ENCODE peak calls at places on chromosomes 5 and 9, in six cellular contexts. One of them, this sample, is unnamed.

GRCh38 chr5:140220698-140221064 is 45.7 kb downstream of the CYSTM1 start:
- DNase-seq in H1: no peak
- DNase-seq in HepG2: no peak
- DNase-seq in SK-N-SH: no peak
- DNase-seq in HCT116: no peak
- DNase-seq in A549: no peak
- DNase-seq in this sample: no peak

GRCh38 chr9:133844876-133845658 is 106.9 kb upstream of the SARDH start:
- DNase-seq in SK-N-SH: peak
- DNase-seq in HepG2: no peak
- DNase-seq in H1: no peak
- DNase-seq in HCT116: no peak
- DNase-seq in A549: no peak
- DNase-seq in this sample: peak

GRCh38 chr5:147234098-147234824 is 565 bp upstream of the STK32A start:
- DNase-seq in H1: no peak
- DNase-seq in A549: no peak
- DNase-seq in HepG2: no peak
- DNase-seq in HCT116: no peak
- DNase-seq in SK-N-SH: no peak
- DNase-seq in this sample: no peak

GRCh38 chr5:77560677-77561263 is 68.7 kb upstream of the WDR41 start:
- DNase-seq in HepG2: peak
- DNase-seq in SK-N-SH: peak
- DNase-seq in A549: peak
- DNase-seq in HCT116: peak
- DNase-seq in H1: no peak
- DNase-seq in this sample: peak

GRCh38 chr9:36559036-36559695 is 13.5 kb upstream of the MELK start:
- DNase-seq in A549: no peak
- DNase-seq in HepG2: no peak
- DNase-seq in H1: no peak
- DNase-seq in HCT116: no peak
- DNase-seq in SK-N-SH: no peak
- DNase-seq in this sample: no peak

GRCh38 chr5:175381116-175381515 is 62.9 kb downstream of the DRD1 start:
- DNase-seq in HCT116: no peak
- DNase-seq in H1: no peak
- DNase-seq in A549: no peak
- DNase-seq in HepG2: no peak
- DNase-seq in SK-N-SH: no peak
- DNase-seq in this sample: no peak

GRCh38 chr5:98769256-98770157 is 4.0 kb upstream of the RGMB start:
- DNase-seq in A549: peak
- DNase-seq in SK-N-SH: peak
- DNase-seq in HCT116: no peak
- DNase-seq in HepG2: no peak
- DNase-seq in H1: no peak
- DNase-seq in this sample: peak

GRCh38 chr5:102796481-102796880 is 41.4 kb downstream of the PAM start:
- DNase-seq in SK-N-SH: no peak
- DNase-seq in HCT116: no peak
- DNase-seq in HepG2: peak
- DNase-seq in H1: no peak
- DNase-seq in A549: no peak
- DNase-seq in this sample: no peak

GRCh38 chr9:138069731-138070456 is 192.3 kb downstream of the CACNA1B start:
- DNase-seq in A549: no peak
- DNase-seq in HepG2: no peak
- DNase-seq in H1: no peak
- DNase-seq in SK-N-SH: peak
- DNase-seq in HCT116: no peak
- DNase-seq in this sample: no peak

GRCh38 chr5:43422143-43422542 is 10.0 kb upstream of the CCL28 start:
- DNase-seq in HCT116: no peak
- DNase-seq in HepG2: peak
- DNase-seq in SK-N-SH: no peak
- DNase-seq in H1: no peak
- DNase-seq in A549: no peak
- DNase-seq in this sample: no peak

GRCh38 chr5:101292199-101292598 is 389.1 kb upstream of the ST8SIA4 start:
- DNase-seq in SK-N-SH: no peak
- DNase-seq in HCT116: no peak
- DNase-seq in H1: no peak
- DNase-seq in A549: no peak
- DNase-seq in HepG2: no peak
- DNase-seq in this sample: no peak

GRCh38 chr9:133524679-133525228 is at the start of gene MYMK:
- DNase-seq in A549: no peak
- DNase-seq in HepG2: no peak
- DNase-seq in H1: no peak
- DNase-seq in SK-N-SH: no peak
- DNase-seq in HCT116: no peak
- DNase-seq in this sample: no peak

GRCh38 chr5:139655727-139656271 is 7.7 kb downstream of the CXXC5 start:
- DNase-seq in HCT116: no peak
- DNase-seq in SK-N-SH: peak
- DNase-seq in A549: peak
- DNase-seq in HepG2: peak
- DNase-seq in H1: no peak
- DNase-seq in this sample: no peak

GRCh38 chr9:28620011-28620410 is 1046.7 kb upstream of the C9orf72 start:
- DNase-seq in A549: no peak
- DNase-seq in HepG2: no peak
- DNase-seq in HCT116: no peak
- DNase-seq in SK-N-SH: no peak
- DNase-seq in H1: no peak
- DNase-seq in this sample: no peak

GRCh38 chr5:67971223-67971830 is 244.2 kb upstream of the PIK3R1 start:
- DNase-seq in SK-N-SH: no peak
- DNase-seq in HepG2: peak
- DNase-seq in HCT116: no peak
- DNase-seq in A549: no peak
- DNase-seq in H1: no peak
- DNase-seq in this sample: peak

GRCh38 chr5:14136228-14136627 is 6.9 kb upstream of the TRIO start:
- DNase-seq in HepG2: no peak
- DNase-seq in SK-N-SH: no peak
- DNase-seq in A549: no peak
- DNase-seq in H1: no peak
- DNase-seq in HCT116: no peak
- DNase-seq in this sample: no peak

GRCh38 chr9:77455312-77455927 is 192.7 kb downstream of the GNA14 start:
- DNase-seq in HCT116: peak
- DNase-seq in H1: no peak
- DNase-seq in SK-N-SH: no peak
- DNase-seq in A549: peak
- DNase-seq in HepG2: peak
- DNase-seq in this sample: peak

GRCh38 chr9:129823163-129823933 is 588 bp downstream of the TOR1A start:
- DNase-seq in SK-N-SH: peak
- DNase-seq in HCT116: no peak
- DNase-seq in H1: no peak
- DNase-seq in A549: peak
- DNase-seq in HepG2: no peak
- DNase-seq in this sample: peak
- TF ChIP-seq MAX in SK-N-SH: no peak
- TF ChIP-seq MAX in HCT116: no peak
- TF ChIP-seq MAX in H1: no peak
- TF ChIP-seq MAX in A549: no peak
- TF ChIP-seq MAX in HepG2: no peak
- TF ChIP-seq MAX in this sample: peak

GRCh38 chr9:37994639-37995347 is 74.2 kb downstream of the SHB start:
- DNase-seq in A549: no peak
- DNase-seq in HepG2: no peak
- DNase-seq in HCT116: no peak
- DNase-seq in H1: no peak
- DNase-seq in SK-N-SH: peak
- DNase-seq in this sample: peak
- H3K4me3 ChIP-seq in A549: no peak
- H3K4me3 ChIP-seq in HepG2: no peak
- H3K4me3 ChIP-seq in HCT116: no peak
- H3K4me3 ChIP-seq in H1: no peak
- H3K4me3 ChIP-seq in SK-N-SH: peak
- H3K4me3 ChIP-seq in this sample: no peak

GRCh38 chr9:84652496-84653081 is 16.9 kb upstream of the NTRK2 start:
- DNase-seq in HepG2: no peak
- DNase-seq in SK-N-SH: no peak
- DNase-seq in A549: no peak
- DNase-seq in HCT116: no peak
- DNase-seq in H1: no peak
- DNase-seq in this sample: no peak
- TF ChIP-seq MAX in HepG2: no peak
- TF ChIP-seq MAX in SK-N-SH: no peak
- TF ChIP-seq MAX in A549: no peak
- TF ChIP-seq MAX in HCT116: no peak
- TF ChIP-seq MAX in H1: no peak
- TF ChIP-seq MAX in this sample: no peak

GRCh38 chr9:91162311-91162710 is 199.4 kb downstream of the AUH start:
- DNase-seq in HepG2: no peak
- DNase-seq in A549: no peak
- DNase-seq in SK-N-SH: no peak
- DNase-seq in HCT116: no peak
- DNase-seq in H1: no peak
- DNase-seq in this sample: peak
- H3K4me3 ChIP-seq in HepG2: no peak
- H3K4me3 ChIP-seq in A549: no peak
- H3K4me3 ChIP-seq in SK-N-SH: no peak
- H3K4me3 ChIP-seq in HCT116: no peak
- H3K4me3 ChIP-seq in H1: no peak
- H3K4me3 ChIP-seq in this sample: peak

GRCh38 chr9:27344776-27345175 is 47.8 kb upstream of the EQTN start:
- DNase-seq in H1: no peak
- DNase-seq in SK-N-SH: no peak
- DNase-seq in A549: no peak
- DNase-seq in HCT116: no peak
- DNase-seq in HepG2: no peak
- DNase-seq in this sample: no peak
- TF ChIP-seq MAX in H1: no peak
- TF ChIP-seq MAX in SK-N-SH: no peak
- TF ChIP-seq MAX in A549: no peak
- TF ChIP-seq MAX in HCT116: no peak
- TF ChIP-seq MAX in HepG2: no peak
- TF ChIP-seq MAX in this sample: no peak

GRCh38 chr5:115578657-115579056 is 23.6 kb downstream of the TICAM2 start:
- DNase-seq in SK-N-SH: no peak
- DNase-seq in A549: no peak
- DNase-seq in HCT116: no peak
- DNase-seq in HepG2: no peak
- DNase-seq in H1: no peak
- DNase-seq in this sample: no peak
- H3K4me3 ChIP-seq in SK-N-SH: no peak
- H3K4me3 ChIP-seq in A549: no peak
- H3K4me3 ChIP-seq in HCT116: no peak
- H3K4me3 ChIP-seq in HepG2: no peak
- H3K4me3 ChIP-seq in H1: no peak
- H3K4me3 ChIP-seq in this sample: no peak

GRCh38 chr5:148482697-148483462 is 99.1 kb downstream of the FBXO38 start:
- DNase-seq in SK-N-SH: peak
- DNase-seq in A549: peak
- DNase-seq in HepG2: peak
- DNase-seq in HCT116: peak
- DNase-seq in H1: peak
- DNase-seq in this sample: peak
- TF ChIP-seq MAX in SK-N-SH: no peak
- TF ChIP-seq MAX in A549: peak
- TF ChIP-seq MAX in HepG2: peak
- TF ChIP-seq MAX in HCT116: no peak
- TF ChIP-seq MAX in H1: peak
- TF ChIP-seq MAX in this sample: peak

GRCh38 chr5:177404641-177405134 is 4.2 kb upstream of the PFN3 start:
- DNase-seq in H1: no peak
- DNase-seq in SK-N-SH: peak
- DNase-seq in HCT116: no peak
- DNase-seq in A549: no peak
- DNase-seq in HepG2: no peak
- DNase-seq in this sample: no peak

GRCh38 chr5:177403826-177404640 is 3.6 kb upstream of the PFN3 start:
- DNase-seq in H1: no peak
- DNase-seq in A549: peak
- DNase-seq in HCT116: peak
- DNase-seq in SK-N-SH: peak
- DNase-seq in HepG2: no peak
- DNase-seq in this sample: peak

GRCh38 chr5:177399903-177400868 is at the start of gene PFN3:
- DNase-seq in SK-N-SH: no peak
- DNase-seq in HCT116: no peak
- DNase-seq in A549: no peak
- DNase-seq in H1: no peak
- DNase-seq in HepG2: no peak
- DNase-seq in this sample: no peak

GRCh38 chr5:177403194-177403825 is 2.8 kb upstream of the PFN3 start:
- DNase-seq in HCT116: no peak
- DNase-seq in H1: no peak
- DNase-seq in SK-N-SH: no peak
- DNase-seq in HepG2: no peak
- DNase-seq in A549: peak
- DNase-seq in this sample: peak

DNA sequence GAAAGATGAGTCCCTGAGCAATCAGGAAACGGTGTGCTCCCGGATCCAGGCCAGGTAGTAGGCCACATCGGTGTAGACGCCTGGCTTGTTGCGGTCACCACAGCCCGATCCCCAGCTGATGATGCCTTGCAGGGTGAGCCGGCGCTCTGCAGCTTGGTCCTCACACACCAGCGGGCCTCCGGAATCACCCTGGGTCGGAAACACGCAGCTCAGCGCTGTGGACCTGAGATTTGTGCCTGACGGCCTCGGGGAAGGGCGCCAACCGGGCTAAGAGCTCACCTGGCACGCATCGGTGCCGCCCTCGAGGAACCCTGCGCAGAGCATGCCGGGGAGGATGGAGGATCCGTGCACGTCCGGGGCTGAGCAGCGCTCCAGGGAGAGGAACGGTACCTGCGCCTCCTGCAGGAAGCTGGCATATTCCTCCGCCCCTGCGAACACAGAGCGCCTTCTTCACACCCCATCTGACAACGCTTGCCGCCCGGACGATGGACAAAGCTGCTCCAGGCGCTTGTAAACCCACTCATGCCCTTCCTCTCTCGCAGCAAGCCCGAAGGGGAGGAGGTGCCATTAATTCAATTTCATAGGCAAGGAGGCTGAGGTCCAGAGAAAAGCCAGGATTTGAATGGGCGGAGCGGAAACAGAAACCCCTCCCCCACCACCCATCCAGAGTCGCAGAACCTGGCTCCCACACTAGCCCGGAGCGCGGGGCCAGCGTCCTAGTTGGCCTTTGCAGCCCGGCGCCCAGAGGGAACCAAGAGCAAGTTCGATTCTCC is 2.0 kb upstream of the PFN3 start:
- DNase-seq in HepG2: no peak
- DNase-seq in H1: peak
- DNase-seq in HCT116: peak
- DNase-seq in SK-N-SH: peak
- DNase-seq in A549: peak
- DNase-seq in this sample: peak
- H3K4me3 ChIP-seq in HepG2: no peak
- H3K4me3 ChIP-seq in H1: peak
- H3K4me3 ChIP-seq in HCT116: peak
- H3K4me3 ChIP-seq in SK-N-SH: no peak
- H3K4me3 ChIP-seq in A549: peak
- H3K4me3 ChIP-seq in this sample: no peak